ENCODE peak calls at places on chromosomes 13 and 19, in six cellular contexts. A is body of pancreas, V is GM23338, L is lower lobe of right lung, S is spleen, T is uterus. P is an unnamed sample.

GRCh38 chr13:112124100-112124499 is 57.2 kb downstream of the SOX1 start:
- DNase-seq in V (no peak), L (no peak), T (no peak), A (no peak), S (no peak), P (no peak)

GRCh38 chr13:33931397-33931987 is 113.5 kb downstream of the RFC3 start:
- DNase-seq in V (peak), L (no peak), A (no peak), T (no peak), S (no peak), P (peak)

GRCh38 chr19:48190288-48191284 is 20.1 kb downstream of the ZSWIM9 start:
- DNase-seq in L (no peak), S (no peak), V (peak), A (peak), T (no peak), P (no peak)

GRCh38 chr13:97125051-97125809 is 96.9 kb upstream of the MBNL2 start:
- DNase-seq in T (peak), S (no peak), V (peak), L (no peak), A (no peak), P (peak)

GRCh38 chr19:19372656-19373416 is 32.6 kb upstream of the GATAD2A start:
- DNase-seq in A (no peak), L (peak), S (peak), V (peak), T (peak), P (peak)

GRCh38 chr13:76944457-76944856 is 3.9 kb upstream of the ACOD1 start:
- DNase-seq in S (no peak), A (no peak), T (no peak), L (no peak), V (no peak), P (no peak)

GRCh38 chr19:35122687-35123551 is 7.3 kb downstream of the FXYD3 start:
- DNase-seq in T (no peak), S (no peak), V (no peak), A (no peak), L (no peak), P (peak)

GRCh38 chr19:18649371-18650047 is 12.7 kb downstream of the KLHL26 start:
- DNase-seq in A (no peak), T (peak), V (no peak), L (peak), S (peak), P (no peak)

GRCh38 chr13:44974056-44974798 is 15.0 kb downstream of the NUFIP1 start:
- DNase-seq in S (no peak), V (no peak), T (no peak), L (no peak), A (no peak), P (no peak)

GRCh38 chr19:48424694-48425219 is 21.0 kb upstream of the GRWD1 start:
- DNase-seq in A (no peak), T (no peak), V (peak), L (no peak), S (no peak), P (no peak)

GRCh38 chr19:55304279-55304978 is 20.6 kb downstream of the BRSK1 start:
- DNase-seq in S (no peak), T (peak), L (no peak), V (peak), A (peak), P (peak)

GRCh38 chr19:35347171-35347929 is at the start of gene FFAR1:
- DNase-seq in T (no peak), L (peak), A (no peak), S (peak), V (no peak), P (no peak)

GRCh38 chr19:55619264-55619663 is 5.1 kb downstream of the ZNF784 start:
- DNase-seq in T (no peak), L (no peak), S (no peak), A (no peak), V (no peak), P (no peak)

GRCh38 chr13:46552302-46552680 is 679 bp upstream of the LRCH1 start:
- DNase-seq in V (no peak), A (peak), L (no peak), S (no peak), T (peak), P (no peak)
- H3K27ac ChIP-seq in V (no peak), A (peak), L (peak), S (peak), T (peak), P (peak)

GRCh38 chr19:46448601-46449000 is 19.9 kb upstream of the PNMA8C start:
- DNase-seq in V (no peak), L (no peak), A (no peak), S (no peak), T (no peak), P (no peak)
- H3K4me3 ChIP-seq in V (no peak), L (no peak), A (no peak), S (no peak), T (no peak), P (no peak)

DNA sequence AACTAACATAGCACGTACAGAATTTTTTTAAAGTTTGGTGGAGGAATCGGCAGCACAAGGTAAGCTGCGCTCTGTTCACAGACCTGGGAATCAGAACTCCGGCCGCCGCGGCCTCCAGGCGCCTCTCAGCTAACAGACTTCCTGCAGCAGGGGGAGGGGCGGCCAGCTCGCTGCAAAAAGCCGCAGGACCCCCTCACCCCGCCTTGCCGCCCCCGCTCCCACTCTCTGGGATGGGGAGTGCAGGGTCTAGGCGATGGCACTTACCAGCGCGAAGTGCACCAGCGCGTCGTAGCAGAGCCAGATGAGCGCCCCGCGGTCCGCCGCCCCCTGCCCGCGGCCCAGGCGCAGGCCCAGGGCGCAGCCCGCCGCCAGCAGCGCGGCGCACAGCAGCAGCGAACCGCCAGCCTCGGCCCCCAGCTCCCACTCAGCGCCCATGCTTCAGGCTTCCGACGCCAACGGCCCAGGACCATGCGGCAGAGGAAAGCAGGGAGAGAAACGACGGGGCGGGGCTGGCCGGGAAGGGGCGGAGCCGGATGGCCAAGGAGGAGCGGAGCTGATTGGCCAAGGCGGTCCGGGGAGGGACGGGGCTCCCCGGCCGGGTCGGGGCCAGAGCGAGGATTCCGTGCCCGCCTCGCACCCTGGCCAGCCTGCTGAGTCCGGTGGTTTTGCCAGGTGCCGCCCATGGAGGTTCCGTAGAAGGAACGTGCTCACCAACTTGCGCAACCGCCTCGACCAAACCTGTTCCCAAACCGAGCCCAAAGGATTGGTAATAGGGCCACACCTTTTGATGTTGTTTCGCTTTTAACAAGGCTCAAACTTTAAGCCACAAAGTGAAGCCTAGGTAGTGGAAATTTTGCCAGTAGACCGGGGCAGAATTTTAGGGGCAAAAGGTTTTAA is at the start of gene EBPL:
- DNase-seq in A (peak), L (peak), S (peak), T (peak), V (peak), P (peak)
- TF ChIP-seq CTCF in A (no peak), L (no peak), S (no peak), T (no peak), V (no peak), P (no peak)

GRCh38 chr19:16116067-16116466 is 4.4 kb downstream of the RAB8A start:
- DNase-seq in A (no peak), V (no peak), T (no peak), L (no peak), S (no peak), P (no peak)
- H3K27ac ChIP-seq in A (no peak), V (no peak), T (no peak), L (no peak), S (peak), P (no peak)

DNA sequence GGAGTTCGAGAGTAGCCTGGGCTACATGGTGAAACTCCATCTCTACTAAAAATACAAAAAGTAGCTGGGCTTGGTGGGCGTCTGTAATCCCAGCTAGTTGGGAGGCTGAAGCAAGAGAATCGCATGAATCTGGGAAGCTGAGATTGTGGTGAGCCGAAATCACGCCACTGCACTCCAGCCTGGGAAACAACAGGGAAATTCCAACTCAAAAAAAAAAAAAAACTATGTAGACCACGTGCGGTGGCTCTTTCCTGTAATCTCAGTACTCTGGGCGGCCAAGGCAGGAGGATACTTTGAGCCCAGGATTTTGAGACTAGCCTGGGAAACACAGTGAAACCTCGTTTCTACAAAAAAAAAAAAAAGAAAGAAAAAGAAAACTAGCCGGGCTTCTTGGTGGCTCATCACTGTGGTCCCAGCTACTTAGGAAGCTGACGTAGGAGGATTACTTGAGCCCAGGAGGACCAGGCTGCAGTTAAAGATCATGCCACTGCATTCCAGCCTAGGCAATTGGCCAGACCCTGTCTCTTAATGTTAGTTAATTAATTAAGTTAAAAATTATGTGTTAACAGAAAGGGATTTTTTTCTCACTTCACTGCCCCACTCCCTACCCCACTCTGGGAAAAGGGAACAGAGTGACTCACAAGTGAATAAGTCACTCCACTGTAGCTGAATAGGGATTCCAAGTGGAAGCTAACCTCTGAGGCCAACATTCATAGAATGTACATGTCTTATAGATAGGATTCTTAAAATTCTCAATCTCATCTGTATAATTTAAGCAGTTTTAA is 2.2 kb downstream of the ZNF83 start:
- DNase-seq in S (no peak), L (no peak), V (no peak), T (no peak), A (no peak), P (no peak)
- H3K4me3 ChIP-seq in S (no peak), L (no peak), V (no peak), T (no peak), A (no peak), P (no peak)

GRCh38 chr19:5827891-5828660 is 11.4 kb downstream of the FUT6 start:
- DNase-seq in A (peak), L (peak), V (peak), S (peak), T (peak), P (no peak)
- TF ChIP-seq CTCF in A (no peak), L (no peak), V (no peak), S (no peak), T (no peak), P (no peak)

GRCh38 chr19:38707512-38708114 is 36.7 kb downstream of the CAPN12 start:
- DNase-seq in S (peak), A (peak), V (no peak), L (peak), T (peak), P (no peak)

GRCh38 chr19:38709671-38710415 is 34.4 kb downstream of the CAPN12 start:
- DNase-seq in L (no peak), S (peak), T (no peak), V (no peak), A (no peak), P (peak)

GRCh38 chr19:38709119-38709518 is 35.2 kb downstream of the CAPN12 start:
- DNase-seq in V (no peak), L (no peak), A (no peak), T (no peak), S (no peak), P (no peak)

GRCh38 chr19:38706792-38707511 is 37.3 kb downstream of the CAPN12 start:
- DNase-seq in V (peak), S (no peak), T (no peak), L (no peak), A (no peak), P (no peak)

DNA sequence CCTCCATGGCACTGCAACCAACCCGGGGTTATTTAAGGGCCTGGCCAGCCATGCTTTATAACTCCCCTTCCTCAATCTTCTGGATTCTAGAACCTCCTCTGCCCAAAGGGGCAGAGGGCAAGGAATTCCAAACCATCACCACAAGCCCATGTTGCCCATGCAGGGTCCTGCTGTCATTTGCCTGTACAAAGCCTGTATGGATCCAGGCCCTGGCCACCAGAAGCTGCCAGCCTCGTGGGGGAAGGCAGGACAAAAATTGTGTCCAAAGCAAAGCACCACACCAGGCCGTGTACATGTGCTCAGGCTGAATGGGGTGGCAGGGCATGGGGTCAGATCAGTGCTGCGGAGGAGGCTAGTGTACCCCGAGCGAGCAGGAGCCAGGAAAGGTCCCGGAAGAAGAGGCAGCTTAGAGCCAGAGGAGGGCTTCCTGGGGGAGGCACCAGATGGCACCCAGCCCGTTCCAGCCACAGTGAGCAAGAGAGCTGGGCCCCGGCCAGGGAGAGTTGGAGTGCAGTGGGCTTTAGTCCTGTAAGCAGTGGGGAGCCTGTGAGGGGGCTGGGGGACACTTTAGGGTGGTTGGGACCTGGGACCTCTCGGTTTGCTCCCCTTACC is 35.8 kb downstream of the CAPN12 start:
- DNase-seq in V (no peak), T (no peak), A (no peak), L (no peak), S (no peak), P (no peak)
- H3K27ac ChIP-seq in V (no peak), T (peak), A (peak), L (peak), S (peak), P (no peak)

GRCh38 chr19:2542341-2543069 is 66.6 kb downstream of the GADD45B start:
- DNase-seq in T (no peak), A (no peak), L (peak), S (peak), V (peak), P (no peak)
- H3K4me3 ChIP-seq in T (no peak), A (no peak), L (no peak), S (no peak), V (no peak), P (no peak)

GRCh38 chr19:7784856-7785255 is 21.8 kb downstream of the CLEC4M start:
- DNase-seq in T (no peak), S (no peak), V (no peak), A (no peak), L (no peak), P (no peak)

GRCh38 chr19:7779631-7780486 is 16.8 kb downstream of the CLEC4M start:
- DNase-seq in V (no peak), A (no peak), S (no peak), T (no peak), L (no peak), P (no peak)

GRCh38 chr19:7783991-7784421 is 21.0 kb downstream of the CLEC4M start:
- DNase-seq in S (peak), A (no peak), V (peak), T (no peak), L (no peak), P (no peak)

GRCh38 chr19:7778081-7778480 is 15.0 kb downstream of the CLEC4M start:
- DNase-seq in L (no peak), S (no peak), T (no peak), A (no peak), V (no peak), P (no peak)

GRCh38 chr19:7781157-7781556 is 18.1 kb downstream of the CLEC4M start:
- DNase-seq in L (no peak), S (peak), V (peak), A (no peak), T (no peak), P (no peak)
- TF ChIP-seq CTCF in L (no peak), S (no peak), V (no peak), A (no peak), T (no peak), P (no peak)

P was measured in WERI-Rb-1.